ENCODE peak calls at places on chromosome 17, in four cellular contexts. T, W, P and B are unnamed samples.

GRCh38 chr17:38674013-38674748 is 576 bp downstream of the EPOP start:
- DNase-seq in T (peak; percentile 22), P (no peak), W (no peak), B (no peak)

GRCh38 chr17:2909853-2910234 is 113.6 kb downstream of the RAP1GAP2 start:
- DNase-seq in T (no peak), P (no peak), W (no peak), B (no peak)

GRCh38 chr17:74160656-74161500 is 42.6 kb upstream of the RPL38 start:
- DNase-seq in T (no peak), P (no peak), W (no peak), B (no peak)

GRCh38 chr17:13646411-13646810 is 44.7 kb upstream of the HS3ST3A1 start:
- DNase-seq in T (no peak), P (no peak), W (no peak), B (peak; percentile 8)

GRCh38 chr17:5730373-5730772 is 146.1 kb upstream of the NLRP1 start:
- DNase-seq in T (no peak), W (no peak), P (no peak), B (no peak)

GRCh38 chr17:46872421-46872820 is 21.0 kb downstream of the WNT9B start:
- DNase-seq in T (no peak), W (no peak), P (no peak), B (no peak)

GRCh38 chr17:76586741-76587487 is 1.3 kb upstream of the ST6GALNAC2 start:
- DNase-seq in W (no peak), P (no peak), T (no peak), B (no peak)

GRCh38 chr17:17494499-17495447 is 1.4 kb downstream of the RASD1 start:
- DNase-seq in T (peak; percentile 50), P (no peak), W (peak; percentile 52), B (peak; percentile 37)

GRCh38 chr17:66971249-66971648 is 6.7 kb downstream of the CACNG4 start:
- DNase-seq in P (no peak), T (no peak), W (no peak), B (no peak)

DNA sequence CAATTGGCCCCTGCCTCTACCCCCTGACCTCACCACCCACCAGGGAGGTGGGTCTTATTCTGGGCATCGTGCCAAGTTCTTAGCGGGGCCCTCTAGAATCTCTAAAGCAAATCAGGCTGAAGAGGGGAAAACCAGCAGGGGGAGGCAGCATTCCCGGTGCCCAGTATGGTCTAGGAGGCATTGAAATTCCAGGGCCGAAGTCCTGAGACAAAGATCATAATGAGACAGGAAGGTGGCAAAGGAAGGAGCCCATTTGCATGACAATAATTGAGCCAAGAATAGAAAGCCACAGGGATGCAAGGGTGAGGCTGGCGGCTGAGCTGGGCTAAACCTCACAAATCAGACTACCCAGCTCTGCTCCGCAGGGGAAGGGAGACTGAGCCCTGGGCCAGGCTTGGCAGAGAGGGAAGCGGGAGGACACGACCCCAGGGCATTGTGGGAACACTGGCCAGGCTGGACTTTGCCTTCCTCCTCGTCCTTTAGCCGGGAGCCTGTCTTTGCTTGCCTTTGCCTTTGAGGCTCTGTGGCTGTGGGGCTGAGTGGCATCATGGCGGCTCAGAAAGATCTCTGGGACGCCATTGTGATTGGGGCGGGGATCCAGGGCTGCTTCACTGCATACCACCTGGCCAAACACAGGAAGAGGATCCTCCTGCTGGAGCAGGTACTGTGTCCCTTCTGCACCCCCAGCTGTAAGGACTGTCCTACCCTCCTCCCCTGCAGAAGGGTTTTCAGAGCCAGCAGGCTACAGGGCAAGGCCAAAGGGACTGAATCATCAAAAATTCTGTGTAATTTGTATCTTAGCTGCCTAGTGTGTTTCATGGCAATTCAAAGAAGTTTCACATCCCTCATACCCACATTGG is at the start of gene PIPOX:
- DNase-seq in P (no peak), W (peak; percentile 13), T (peak; percentile 15), B (peak; percentile 61)
- TF ChIP-seq CTCF in P (no peak), W (no peak), T (no peak), B (peak; percentile 40)

GRCh38 chr17:28225872-28226271 is 93.1 kb upstream of the TMEM97 start:
- DNase-seq in P (no peak), T (no peak), W (no peak), B (no peak)

GRCh38 chr17:28226563-28226962 is 92.4 kb upstream of the TMEM97 start:
- DNase-seq in P (no peak), T (no peak), W (no peak), B (no peak)

GRCh38 chr17:28228986-28229729 is 89.8 kb upstream of the TMEM97 start:
- DNase-seq in T (no peak), W (no peak), P (no peak), B (no peak)

GRCh38 chr17:28228109-28228840 is 90.7 kb upstream of the TMEM97 start:
- DNase-seq in T (no peak), P (no peak), W (no peak), B (no peak)

DNA sequence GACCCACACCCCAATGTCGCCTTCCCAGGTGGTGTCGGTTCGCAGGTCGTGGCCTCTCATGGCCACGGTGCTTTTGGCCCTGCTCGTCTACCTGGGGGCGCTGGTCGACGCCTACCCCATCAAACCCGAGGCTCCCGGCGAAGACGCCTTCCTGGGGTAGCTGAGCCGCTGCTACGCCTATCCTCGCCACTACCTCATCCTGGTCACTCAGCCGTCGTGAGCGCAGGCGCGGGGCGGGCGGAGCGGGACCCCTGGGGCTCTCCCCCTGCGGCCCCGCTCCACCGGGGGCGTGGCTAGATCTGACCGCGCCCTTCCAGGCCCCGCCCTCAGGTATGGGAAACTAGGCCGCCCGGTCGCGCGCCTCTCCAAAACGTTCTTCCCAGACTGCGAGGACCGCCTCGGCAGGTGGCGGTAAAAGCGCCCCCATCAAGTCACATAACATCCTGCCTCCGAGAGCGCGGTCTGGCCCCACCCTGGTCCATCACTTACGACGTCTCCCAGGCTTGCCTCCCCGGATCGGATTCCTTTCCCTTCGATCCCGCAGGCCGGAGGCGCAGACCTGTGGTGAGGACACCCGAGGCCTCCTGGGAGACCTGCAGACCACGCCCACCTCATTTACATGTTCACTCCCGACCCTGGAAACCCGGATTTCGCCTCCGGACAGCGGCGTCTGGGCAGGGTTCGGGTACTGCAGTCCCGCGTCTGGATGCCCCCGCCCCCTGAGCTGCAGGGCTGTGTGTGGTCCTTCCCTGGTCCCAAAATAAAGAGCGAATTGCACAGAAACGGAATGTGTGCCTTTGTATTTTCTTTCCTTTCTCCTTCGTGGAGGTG is 91.5 kb upstream of the TMEM97 start:
- DNase-seq in W (peak; percentile 84), T (peak; percentile 81), P (peak; percentile 73), B (peak; percentile 37)
- TF ChIP-seq CTCF in W (no peak), T (no peak), P (no peak), B (no peak)

DNA sequence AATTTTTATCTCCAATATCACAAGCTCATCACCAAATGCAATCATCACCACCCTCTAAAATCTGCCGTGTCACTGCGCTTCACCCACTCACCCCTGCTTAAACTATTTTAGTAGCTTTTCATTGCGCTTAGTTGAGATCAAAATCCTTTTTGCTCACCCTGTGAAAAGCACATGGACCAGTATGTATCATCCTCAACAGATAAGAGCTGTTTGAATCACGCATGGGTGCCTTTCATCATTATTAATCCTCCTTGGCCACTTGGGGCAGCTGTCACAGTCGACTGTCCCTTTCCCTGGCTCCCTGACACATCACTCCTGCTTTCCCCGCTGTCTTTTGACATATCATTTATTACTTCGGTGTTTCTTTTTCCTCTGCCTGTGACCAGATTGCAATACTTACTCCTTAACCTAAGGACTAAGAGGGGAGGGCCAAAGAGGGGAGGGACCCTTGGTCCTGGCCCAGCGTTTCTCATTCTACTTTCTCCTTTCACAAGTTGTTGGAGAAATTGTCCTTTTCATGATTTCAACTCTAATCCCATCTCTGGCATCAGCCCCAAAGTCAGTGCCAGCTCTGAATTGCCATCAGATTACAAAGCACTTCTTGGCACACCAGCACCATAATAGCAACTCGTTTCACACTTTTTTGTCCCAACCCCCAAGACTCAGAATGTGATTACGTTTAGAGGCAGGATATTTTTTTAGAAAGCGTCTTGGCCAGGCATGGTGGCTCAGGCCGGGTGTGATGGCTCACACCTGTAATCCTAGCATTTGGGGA is 8.6 kb upstream of the KDM6B start:
- DNase-seq in W (no peak), P (no peak), T (no peak), B (no peak)
- TF ChIP-seq CTCF in W (no peak), P (no peak), T (no peak), B (no peak)

DNA sequence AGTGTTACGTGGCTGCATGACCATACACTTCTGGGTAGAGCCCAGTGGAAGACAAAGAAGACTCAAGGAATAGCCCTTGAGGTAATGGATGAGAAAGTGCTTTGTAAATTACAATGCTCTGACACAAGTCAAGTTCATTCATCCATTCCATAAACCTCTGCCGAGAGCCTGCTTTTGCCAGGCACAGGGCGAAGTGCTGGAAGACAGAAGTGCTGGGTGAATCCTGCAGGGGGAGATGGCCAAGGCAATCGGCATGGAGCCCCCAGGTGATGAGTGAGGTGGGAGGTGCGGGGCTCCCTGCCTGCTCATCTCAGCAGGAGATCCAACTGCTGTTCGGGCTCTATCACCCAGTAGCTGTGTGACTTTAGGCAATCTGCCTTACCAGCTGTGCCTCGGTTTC is 2.8 kb upstream of the SOCS3 start:
- DNase-seq in W (no peak), T (no peak), P (no peak), B (no peak)
- TF ChIP-seq CTCF in W (no peak), T (no peak), P (no peak), B (peak; percentile 15)

GRCh38 chr17:61578645-61579044 is 12.4 kb downstream of the NACA2 start:
- DNase-seq in W (no peak), T (no peak), P (no peak), B (no peak)

GRCh38 chr17:61571624-61572023 is 19.4 kb downstream of the NACA2 start:
- DNase-seq in T (no peak), W (no peak), P (no peak), B (no peak)

GRCh38 chr17:61575983-61576382 is 15.0 kb downstream of the NACA2 start:
- DNase-seq in T (no peak), W (no peak), P (no peak), B (no peak)

GRCh38 chr17:61575352-61575975 is 15.6 kb downstream of the NACA2 start:
- DNase-seq in W (no peak), P (no peak), T (no peak), B (no peak)

DNA sequence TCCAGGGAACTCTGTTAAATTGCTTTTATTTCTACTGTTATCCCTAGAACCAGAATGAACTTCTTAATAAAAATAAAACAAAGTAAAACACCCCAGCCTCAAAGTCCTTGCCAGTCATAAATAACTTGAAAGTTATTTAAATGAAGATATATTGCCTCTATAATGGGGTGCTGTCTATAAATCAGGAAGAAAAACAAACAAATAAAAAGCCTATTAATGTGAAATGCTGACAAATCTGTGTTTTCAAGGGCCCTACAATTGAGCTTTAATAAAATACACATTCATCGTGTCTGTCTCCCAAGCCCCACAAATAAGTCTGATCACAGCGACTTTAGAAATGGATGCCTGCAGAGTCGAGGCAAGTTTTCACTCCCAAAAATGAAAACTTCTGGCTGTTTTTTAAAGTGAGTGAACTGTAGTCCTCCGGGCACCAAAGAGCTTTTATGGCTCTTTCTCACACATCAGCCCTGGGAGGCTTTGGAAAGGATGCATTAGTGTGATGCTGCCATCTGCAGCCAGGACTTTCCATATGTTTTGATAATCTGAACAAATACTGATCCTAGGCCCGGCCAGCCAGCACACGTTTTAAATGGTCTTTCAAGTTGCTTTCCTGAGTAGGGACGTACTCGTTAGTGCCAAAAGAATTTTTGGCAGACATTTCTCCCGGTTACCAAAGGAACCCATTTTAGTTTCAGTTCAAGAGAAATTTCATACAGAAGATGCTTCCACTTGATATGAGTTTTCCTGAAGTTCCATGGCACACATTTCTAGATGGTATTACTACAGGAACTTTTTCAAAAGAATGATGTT is 16.3 kb downstream of the NACA2 start:
- DNase-seq in T (no peak), P (peak; percentile 74), W (peak; percentile 50), B (peak; percentile 38)
- TF ChIP-seq CTCF in T (no peak), P (peak; percentile 89), W (no peak), B (peak; percentile 36)